ENCODE peak calls at places on chromosomes 7 and 10, in ten cellular contexts. R is stomach, U is endothelial cell of umbilical vein, V is spleen, T is heart left ventricle, C is HCT116, K is vagina, I is A549, G is adrenal gland, B is Peyer's patch. X is an unnamed sample. For H3K4me1, the result is how much of the 10 kb centered on the place peaks cover.

GRCh38 chr7:105224884-105225651 is 163.7 kb downstream of the SRPK2 start:
- DNase-seq in C (peak), T (no peak), B (no peak), R (no peak), U (peak), K (no peak), G (peak), V (no peak), I (peak), X (no peak)

GRCh38 chr7:154985230-154985629 is 17.7 kb downstream of the PAXIP1 start:
- DNase-seq in B (no peak), U (no peak), R (no peak), I (no peak), T (no peak), G (no peak), K (no peak), C (no peak), V (no peak), X (no peak)

GRCh38 chr7:129361771-129362170 is 72.5 kb upstream of the STRIP2 start:
- DNase-seq in G (no peak), C (no peak), R (no peak), T (no peak), U (no peak), K (no peak), V (no peak), I (no peak), B (no peak), X (no peak)

GRCh38 chr7:20267482-20267881 is 50.3 kb upstream of the MACC1 start:
- DNase-seq in I (no peak), K (no peak), U (no peak), T (no peak), R (no peak), B (no peak), C (no peak), G (no peak), V (peak), X (no peak)

GRCh38 chr7:15720849-15721471 is 34.5 kb upstream of the MEOX2 start:
- DNase-seq in K (no peak), G (no peak), T (peak), B (no peak), I (peak), U (peak), C (peak), R (no peak), V (no peak), X (peak)

GRCh38 chr7:6398943-6399342 is 48.8 kb downstream of the DAGLB start:
- DNase-seq in V (peak), C (no peak), I (no peak), B (no peak), U (no peak), G (no peak), K (no peak), R (no peak), T (peak), X (no peak)

GRCh38 chr7:90298145-90299038 is 22.7 kb downstream of the FAM237B start:
- DNase-seq in V (no peak), C (peak), T (no peak), G (peak), I (peak), B (no peak), K (no peak), R (no peak), U (peak), X (no peak)

GRCh38 chr7:979886-980571 is 3.0 kb upstream of the CYP2W1 start:
- DNase-seq in K (no peak), T (no peak), R (no peak), B (no peak), U (peak), G (no peak), V (no peak), I (no peak), C (no peak), X (no peak)

GRCh38 chr7:141378405-141378804 is 172.8 kb upstream of the AGK start:
- DNase-seq in C (no peak), T (no peak), G (no peak), K (no peak), I (no peak), V (no peak), R (no peak), U (no peak), B (no peak), X (no peak)

GRCh38 chr10:124124123-124124768 is 30.8 kb upstream of the CHST15 start:
- DNase-seq in B (no peak), R (no peak), I (no peak), V (peak), C (no peak), K (no peak), T (no peak), G (no peak), U (no peak), X (no peak)

GRCh38 chr7:22444181-22444966 is 55.6 kb downstream of the STEAP1B start:
- DNase-seq in V (no peak), T (peak), U (peak), C (no peak), K (no peak), G (peak), I (no peak), R (peak), B (no peak), X (no peak)

GRCh38 chr7:157487046-157487770 is 150.4 kb downstream of the DNAJB6 start:
- DNase-seq in C (no peak), G (no peak), I (no peak), K (no peak), R (peak), B (no peak), U (no peak), V (peak), T (no peak), X (no peak)

DNA sequence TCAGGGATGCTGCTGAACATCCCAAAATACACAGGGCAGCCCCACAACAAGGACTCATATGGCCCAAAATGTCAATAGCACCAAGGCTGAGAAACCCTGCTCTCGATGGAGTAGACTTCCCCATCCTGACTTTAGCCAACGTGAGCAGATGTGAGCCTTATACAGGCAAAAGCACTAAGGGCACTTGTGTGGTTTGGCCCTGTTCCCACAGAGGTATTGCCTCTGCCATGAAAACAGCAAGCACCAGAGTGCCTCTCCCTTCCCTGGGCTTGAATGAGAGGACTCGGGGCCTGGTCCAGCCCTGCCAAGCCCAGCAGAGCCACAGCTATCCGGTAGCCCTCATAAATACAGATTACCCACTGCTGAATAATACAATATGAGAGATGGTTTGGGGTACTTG is 47.5 kb downstream of the ACSM6 start:
- DNase-seq in B (no peak), I (no peak), K (no peak), U (no peak), R (peak), T (peak), G (no peak), V (no peak), C (no peak), X (no peak)
- TF ChIP-seq POLR2A in B (no peak), I (no peak), K (no peak), U (no peak), R (no peak), T (no peak), G (no peak), V (no peak), C (no peak), X (no peak)

GRCh38 chr10:129058664-129059155 is 408.3 kb upstream of the MGMT start:
- DNase-seq in B (no peak), K (no peak), R (no peak), U (no peak), I (no peak), G (no peak), T (no peak), C (no peak), V (no peak), X (no peak)

GRCh38 chr10:129057856-129058663 is 409.0 kb upstream of the MGMT start:
- DNase-seq in B (no peak), K (peak), V (peak), I (no peak), U (no peak), C (no peak), T (no peak), G (no peak), R (no peak), X (no peak)

GRCh38 chr10:129055966-129056365 is 411.1 kb upstream of the MGMT start:
- DNase-seq in K (no peak), U (no peak), I (no peak), T (no peak), R (no peak), C (no peak), B (no peak), G (no peak), V (no peak), X (no peak)

GRCh38 chr10:129055225-129055624 is 411.8 kb upstream of the MGMT start:
- DNase-seq in C (no peak), B (no peak), U (no peak), K (no peak), I (no peak), V (no peak), R (no peak), G (no peak), T (no peak), X (no peak)

DNA sequence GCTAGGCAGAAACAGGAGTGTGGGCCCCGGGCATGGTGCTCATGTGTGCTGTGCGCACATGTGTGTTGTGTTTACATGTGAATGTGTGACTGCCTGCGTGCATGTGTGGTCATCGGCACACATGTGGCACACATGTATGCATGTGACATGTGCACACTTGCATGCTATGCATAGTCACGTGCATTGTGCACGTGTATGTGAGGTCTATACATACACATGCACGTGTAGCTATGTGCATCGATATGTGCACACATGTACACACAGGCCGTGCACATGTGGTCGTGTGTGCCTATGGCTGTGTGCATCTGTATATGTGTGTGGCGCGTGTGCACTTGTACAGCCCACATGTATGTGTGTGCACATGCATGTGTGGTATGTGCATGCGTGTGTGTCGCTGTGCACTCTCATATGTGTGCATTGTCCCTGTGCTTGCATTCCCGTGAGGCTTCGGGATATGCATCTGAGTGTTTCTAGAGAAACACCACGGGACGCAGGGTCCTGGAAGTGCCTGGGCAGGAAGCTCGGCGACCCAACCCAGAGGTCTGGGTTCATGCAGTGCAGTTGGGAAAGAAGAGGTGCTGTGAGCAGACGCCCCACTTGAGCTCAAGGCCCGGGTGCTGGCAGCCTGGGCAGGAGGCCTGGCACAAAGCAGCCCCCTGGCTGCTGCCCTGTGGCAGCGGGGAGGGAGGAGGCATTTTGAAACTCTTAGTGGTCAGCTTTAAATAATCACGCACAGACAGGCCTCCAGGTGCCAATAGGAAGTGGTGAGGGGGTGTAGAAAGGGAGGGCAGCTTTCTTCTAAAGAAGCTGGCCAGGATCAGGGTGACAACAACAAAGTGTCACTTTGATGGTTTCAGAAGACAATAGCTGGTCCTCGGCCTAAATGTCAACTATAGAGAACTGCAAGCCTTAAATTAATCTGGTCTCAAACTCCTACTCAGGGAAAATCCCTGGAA is 410.0 kb upstream of the MGMT start:
- DNase-seq in T (no peak), K (peak), R (no peak), U (no peak), G (no peak), B (no peak), V (no peak), I (no peak), C (no peak), X (no peak)
- H3K4me1 ChIP-seq in T (under half), K (under half), R (under half), U (under half), G (under half), B (under half), V (under half), I (under half), C (under half), X (under half)

GRCh38 chr7:100678291-100678984 is 4.9 kb downstream of the GNB2 start:
- DNase-seq in I (no peak), C (no peak), B (peak), V (peak), T (no peak), K (no peak), U (no peak), R (no peak), G (no peak), X (peak)
- TF ChIP-seq POLR2A in I (no peak), C (no peak), B (no peak), V (no peak), T (no peak), K (no peak), U (no peak), R (no peak), G (no peak), X (no peak)

GRCh38 chr10:10923029-10923668 is 94.5 kb upstream of the CELF2 start:
- DNase-seq in G (no peak), K (no peak), R (no peak), U (no peak), C (no peak), T (no peak), I (no peak), B (no peak), V (no peak), X (no peak)
- H3K4me1 ChIP-seq in G (under half), K (under half), R (under half), U (under half), C (under half), T (under half), I (under half), B (under half), V (under half), X (under half)

GRCh38 chr10:103192089-103192450 is 1.0 kb downstream of the NT5C2 start:
- DNase-seq in R (no peak), C (no peak), U (no peak), B (no peak), T (no peak), V (no peak), K (no peak), I (no peak), G (no peak), X (no peak)

GRCh38 chr10:103193107-103193819 is at the start of gene NT5C2:
- DNase-seq in R (peak), B (peak), C (peak), K (peak), V (peak), I (peak), U (peak), T (peak), G (peak), X (peak)

GRCh38 chr10:103193820-103194529 is 903 bp upstream of the NT5C2 start:
- DNase-seq in K (no peak), U (no peak), B (no peak), C (peak), T (no peak), R (peak), V (no peak), G (peak), I (no peak), X (no peak)

GRCh38 chr10:103188853-103189252 is 4.2 kb downstream of the NT5C2 start:
- DNase-seq in T (no peak), C (no peak), I (no peak), V (no peak), G (no peak), K (no peak), U (no peak), B (no peak), R (no peak), X (no peak)

GRCh38 chr10:103192451-103193106 is 493 bp downstream of the NT5C2 start:
- DNase-seq in T (peak), C (peak), I (peak), R (peak), K (peak), U (peak), V (peak), B (peak), G (peak), X (peak)
- TF ChIP-seq POLR2A in T (no peak), C (no peak), I (no peak), R (no peak), K (no peak), U (peak), V (peak), B (peak), G (peak), X (peak)

GRCh38 chr7:94405506-94405905 is 10.8 kb downstream of the COL1A2 start:
- DNase-seq in U (no peak), K (no peak), C (no peak), G (no peak), I (no peak), R (no peak), T (no peak), V (no peak), B (no peak), X (no peak)
- H3K4me1 ChIP-seq in U (under half), K (under half), C (under half), G (under half), I (under half), R (under half), T (under half), V (under half), B (under half), X (under half)

GRCh38 chr10:108095932-108096925 is 931.7 kb upstream of the SORCS1 start:
- DNase-seq in B (no peak), C (no peak), U (no peak), R (no peak), V (no peak), T (peak), K (no peak), G (no peak), I (no peak), X (no peak)

GRCh38 chr10:108097258-108097657 is 932.8 kb upstream of the SORCS1 start:
- DNase-seq in U (no peak), G (no peak), V (peak), R (no peak), B (no peak), T (no peak), K (no peak), C (no peak), I (no peak), X (no peak)
- TF ChIP-seq POLR2A in U (no peak), G (no peak), V (no peak), R (no peak), B (no peak), T (no peak), K (no peak), C (no peak), I (no peak), X (no peak)

DNA sequence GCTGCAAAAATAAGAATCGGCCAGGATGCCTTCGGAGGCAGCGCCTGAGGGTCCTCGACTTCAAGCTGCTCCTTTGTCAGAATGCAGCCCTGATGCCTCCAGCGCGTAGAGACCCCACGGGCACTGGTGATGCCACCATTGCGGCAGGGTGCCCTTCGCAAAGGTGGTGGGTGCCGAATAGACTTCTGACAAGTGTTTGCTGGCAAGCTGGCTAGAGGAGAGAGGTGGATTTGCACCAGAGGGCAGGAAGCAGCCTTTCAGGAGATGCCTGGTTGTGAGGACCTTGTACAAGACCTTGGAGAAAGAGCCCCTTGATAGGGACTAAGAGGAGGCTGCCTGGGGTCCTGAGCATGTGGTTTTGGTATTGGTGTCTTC is 103.2 kb upstream of the PPIF start:
- DNase-seq in T (no peak), I (no peak), C (no peak), G (no peak), B (no peak), V (no peak), U (peak), R (no peak), K (no peak), X (no peak)
- H3K4me1 ChIP-seq in T (under half), I (under half), C (under half), G (half or more), B (under half), V (half or more), U (half or more), R (half or more), K (half or more), X (under half)